ENCODE peak calls at places on chromosomes 1 and 21, in ten cellular contexts. Q is left ventricle myocardium inferior; J is pancreas; U is adrenal gland; P is H1; R is colonic mucosa; O is CD8-positive, alpha-beta T cell; A is fibroblast of lung; V is mammary epithelial cell; Z is heart left ventricle. F is an unnamed sample.

GRCh38 chr1:92817137-92817697 is 14.6 kb upstream of the RPL5 start:
- DNase-seq in Z (no peak), Q (no peak), V (no peak), U (no peak), P (no peak), R (peak; percentile 53), J (no peak), O (no peak), A (no peak), F (no peak)

GRCh38 chr1:207327994-207328393 is 6.5 kb downstream of the CD55 start:
- DNase-seq in R (no peak), U (no peak), O (no peak), A (peak; percentile 77), V (peak; percentile 55), J (no peak), Z (no peak), P (no peak), Q (no peak), F (no peak)

GRCh38 chr1:230643887-230644286 is 1.6 kb downstream of the COG2 start:
- DNase-seq in V (no peak), A (peak; percentile 55), P (no peak), O (no peak), Z (no peak), J (no peak), Q (no peak), R (no peak), U (no peak), F (no peak)

GRCh38 chr1:111412839-111413238 is 14.7 kb downstream of the OVGP1 start:
- DNase-seq in J (no peak), U (no peak), V (no peak), O (no peak), P (no peak), Z (no peak), Q (no peak), A (no peak), R (no peak), F (no peak)

GRCh38 chr1:43936470-43937151 is 3.0 kb downstream of the ARTN start:
- DNase-seq in Q (peak; percentile 26), R (peak; percentile 40), O (no peak), Z (peak; percentile 54), A (peak; percentile 45), U (no peak), P (no peak), V (peak; percentile 31), J (peak; percentile 83), F (no peak)

GRCh38 chr1:200512191-200512590 is 102.4 kb upstream of the ZNF281 start:
- DNase-seq in O (no peak), P (no peak), J (no peak), Q (no peak), A (peak; percentile 93), Z (no peak), U (peak; percentile 22), V (peak; percentile 66), R (no peak), F (peak; percentile 87)

GRCh38 chr1:23370270-23370743 is 671 bp upstream of the ZNF436 start:
- DNase-seq in V (no peak), R (no peak), O (no peak), A (peak; percentile 63), P (no peak), J (no peak), U (no peak), Z (no peak), Q (no peak), F (no peak)

GRCh38 chr1:32965251-32965643 is 638 bp upstream of the RNF19B start:
- DNase-seq in Q (no peak), U (no peak), O (no peak), P (no peak), Z (no peak), V (no peak), A (no peak), R (no peak), J (no peak), F (no peak)

GRCh38 chr21:39061766-39062165 is 121.5 kb downstream of the PSMG1 start:
- DNase-seq in O (no peak), Q (no peak), U (no peak), P (no peak), J (no peak), V (no peak), R (no peak), Z (no peak), A (no peak), F (no peak)

GRCh38 chr1:218659911-218660677 is 315.0 kb downstream of the TGFB2 start:
- DNase-seq in U (no peak), V (no peak), Z (no peak), P (no peak), O (no peak), A (peak; percentile 78), J (no peak), R (no peak), Q (no peak), F (no peak)

GRCh38 chr1:189149547-189150375 is 1327.9 kb downstream of the BRINP3 start:
- DNase-seq in O (no peak), Q (no peak), J (peak; percentile 58), A (no peak), V (no peak), R (no peak), Z (no peak), P (peak; percentile 56), U (no peak), F (no peak)

GRCh38 chr1:9443913-9444445 is 95.3 kb upstream of the SLC25A33 start:
- DNase-seq in P (no peak), R (no peak), O (no peak), Z (no peak), V (peak; percentile 84), U (no peak), Q (no peak), J (no peak), A (peak; percentile 74), F (no peak)

GRCh38 chr1:116498789-116499628 is 71.8 kb downstream of the CD58 start:
- DNase-seq in R (peak; percentile 84), J (no peak), A (peak; percentile 51), O (no peak), Z (peak; percentile 70), V (peak; percentile 60), P (peak; percentile 34), Q (no peak), U (peak; percentile 47), F (no peak)
- TF ChIP-seq CTCF in R (peak; percentile 77), J (peak; percentile 77), A (peak; percentile 92), O (peak; percentile 77), Z (peak; percentile 71), V (peak; percentile 82), P (peak; percentile 78), Q (peak; percentile 88), U (peak; percentile 89), F (peak; percentile 81)

GRCh38 chr1:226404063-226404903 is 3.6 kb downstream of the PARP1 start:
- DNase-seq in A (peak; percentile 36), Q (no peak), U (no peak), J (no peak), R (no peak), P (no peak), V (no peak), Z (no peak), O (no peak), F (no peak)

GRCh38 chr1:226402615-226403521 is 5.0 kb downstream of the PARP1 start:
- DNase-seq in V (no peak), U (no peak), J (no peak), Z (no peak), R (no peak), P (no peak), Q (no peak), A (no peak), O (no peak), F (no peak)

GRCh38 chr1:226403522-226404034 is 4.3 kb downstream of the PARP1 start:
- DNase-seq in Q (no peak), A (peak; percentile 23), Z (no peak), R (no peak), O (no peak), U (no peak), P (no peak), J (no peak), V (peak; percentile 6), F (no peak)

GRCh38 chr1:226400519-226401406 is 7.1 kb downstream of the PARP1 start:
- DNase-seq in R (no peak), J (no peak), P (no peak), Q (no peak), O (no peak), Z (peak; percentile 58), A (no peak), V (no peak), U (no peak), F (no peak)

GRCh38 chr1:226401407-226402303 is 6.2 kb downstream of the PARP1 start:
- DNase-seq in U (no peak), P (no peak), R (no peak), Q (no peak), Z (no peak), J (no peak), V (no peak), O (no peak), A (no peak), F (no peak)
- H3K36me3 ChIP-seq in U (peaks cover 32% of the 10 kb centered on the region), P (peaks cover 18% of the 10 kb centered on the region), R (no peaks in the 10 kb centered on the region), Q (peaks cover 45% of the 10 kb centered on the region), Z (no peaks in the 10 kb centered on the region), J (peaks cover 22% of the 10 kb centered on the region), V (peaks cover 4% of the 10 kb centered on the region), O (peaks cover 26% of the 10 kb centered on the region), A (peaks cover 5% of the 10 kb centered on the region), F (no peaks in the 10 kb centered on the region)

DNA sequence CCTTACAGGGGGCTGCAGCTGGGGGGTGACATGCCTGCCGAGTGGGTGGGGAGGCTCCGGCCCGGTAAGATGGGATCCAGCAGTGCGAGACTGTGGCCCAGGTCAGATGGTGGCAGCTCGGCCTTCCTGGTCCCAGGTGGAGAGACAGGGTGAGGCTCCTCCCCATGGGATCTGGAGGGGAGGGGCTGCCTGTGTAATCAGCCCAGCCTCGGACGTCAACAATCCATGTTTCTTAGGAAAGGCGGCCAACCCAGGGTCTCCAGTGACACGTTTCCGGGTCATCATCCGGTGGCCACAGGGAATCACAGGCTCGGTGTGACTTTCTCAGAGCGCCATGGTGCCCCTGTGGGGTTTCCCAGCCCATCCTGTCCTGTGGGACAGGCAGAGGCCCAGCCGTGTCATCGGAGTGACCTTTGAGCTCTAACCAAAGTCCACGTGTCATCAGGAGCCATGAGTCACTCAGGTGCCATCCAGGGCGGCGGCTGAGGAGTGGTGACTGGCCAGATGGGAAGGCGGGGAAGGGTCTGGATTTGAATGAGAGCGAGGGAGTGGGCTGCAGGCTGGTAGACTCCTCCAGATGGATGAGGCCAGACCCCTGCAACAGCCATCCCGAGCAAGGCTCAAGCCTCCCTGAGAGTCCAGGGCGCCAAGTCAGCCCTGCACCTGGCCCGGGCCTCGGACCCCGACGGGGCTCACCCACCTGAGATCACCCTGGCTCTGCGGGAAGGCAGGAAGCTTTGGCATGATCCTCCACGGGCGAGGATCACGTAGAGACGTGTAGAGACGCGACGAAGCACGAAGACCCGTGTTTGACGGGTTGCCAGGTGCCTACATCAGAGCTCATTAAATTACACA is 6.6 kb upstream of the HES4 start:
- DNase-seq in A (no peak), R (peak; percentile 90), O (no peak), Z (peak; percentile 37), J (peak; percentile 72), U (no peak), V (no peak), Q (no peak), P (no peak), F (no peak)
- H3K4me3 ChIP-seq in A (no peak overlapping the region), R (no peak overlapping the region), O (no peak overlapping the region), Z (no peak overlapping the region), J (no peak overlapping the region), U (no peak overlapping the region), V (no peak overlapping the region), Q (no peak overlapping the region), P (no peak overlapping the region), F (no peak overlapping the region)

DNA sequence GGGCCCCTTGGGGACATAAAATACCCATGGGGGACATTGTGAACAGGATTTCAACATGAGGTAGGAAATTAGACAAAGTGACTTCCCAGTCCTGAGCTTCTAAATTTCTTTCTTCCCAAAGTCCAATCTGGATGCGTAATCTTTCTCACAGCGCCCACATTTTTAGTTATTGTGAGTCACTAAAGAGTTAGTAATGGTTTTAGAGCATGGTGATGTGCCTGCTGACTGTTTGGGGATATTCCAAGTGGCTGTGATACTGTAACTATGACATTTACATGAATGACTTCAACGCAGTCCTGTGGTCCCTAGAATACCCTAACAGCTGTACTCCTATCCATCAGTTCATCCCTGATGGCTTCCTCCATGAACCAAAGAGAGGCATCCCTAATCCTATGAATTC is 224.0 kb upstream of the COA6 start:
- DNase-seq in Z (no peak), Q (no peak), V (peak; percentile 74), R (no peak), U (no peak), O (no peak), P (no peak), J (no peak), A (peak; percentile 91), F (no peak)
- TF ChIP-seq CTCF in Z (no peak), Q (no peak), V (no peak), R (no peak), U (no peak), O (no peak), P (no peak), J (no peak), A (no peak), F (no peak)

F was measured in kidney epithelial cell.